ENCODE peak calls at places on chromosomes 6 and 20, in eight cellular contexts. P is adrenal gland, U is NB4, S is HepG2, E is IMR-90, X is A549, O is uterus, T is body of pancreas. L is an unnamed sample.

GRCh38 chr20:20521736-20522135 is 153.8 kb downstream of the INSM1 start:
- DNase-seq in P (no peak), U (no peak), S (no peak), E (no peak), X (no peak), O (no peak), T (no peak), L (no peak)

GRCh38 chr6:105810105-105810921 is 275.8 kb upstream of the PRDM1 start:
- DNase-seq in P (peak; percentile 62), U (peak; percentile 98), S (no peak), E (peak; percentile 91), X (peak; percentile 9), O (peak; percentile 20), T (peak; percentile 49), L (peak; percentile 81)

GRCh38 chr20:8438748-8439147 is 306.7 kb downstream of the PLCB1 start:
- DNase-seq in P (no peak), U (no peak), S (no peak), E (no peak), X (no peak), O (no peak), T (no peak), L (no peak)

GRCh38 chr6:17225767-17226166 is 55.4 kb upstream of the RBM24 start:
- DNase-seq in P (no peak), U (no peak), S (no peak), E (no peak), X (no peak), O (no peak), T (no peak), L (no peak)

GRCh38 chr6:153032255-153032882 is 29.9 kb upstream of the MTRF1L start:
- DNase-seq in P (no peak), U (peak; percentile 39), S (peak; percentile 22), E (peak; percentile 81), X (no peak), O (no peak), T (no peak), L (peak; percentile 48)

GRCh38 chr6:29964904-29965872 is 22.9 kb downstream of the HLA-A start:
- DNase-seq in P (peak; percentile 93), U (peak; percentile 98), S (peak; percentile 94), E (peak; percentile 91), X (peak; percentile 46), O (peak; percentile 50), T (peak; percentile 95), L (peak; percentile 96)

GRCh38 chr20:19423097-19423891 is 210.9 kb downstream of the SLC24A3 start:
- DNase-seq in P (no peak), U (no peak), S (no peak), E (no peak), X (no peak), O (no peak), T (no peak), L (no peak)

GRCh38 chr20:41234546-41234945 is 83.0 kb downstream of the ZHX3 start:
- DNase-seq in P (peak; percentile 58), U (no peak), S (no peak), E (no peak), X (no peak), O (no peak), T (no peak), L (no peak)

GRCh38 chr6:140480852-140481251 is 1106.4 kb upstream of the CITED2 start:
- DNase-seq in P (no peak), U (peak; percentile 24), S (no peak), E (peak; percentile 71), X (no peak), O (no peak), T (peak; percentile 5), L (no peak)

GRCh38 chr20:37398750-37399621 is 53.0 kb downstream of the SRC start:
- DNase-seq in P (peak; percentile 86), U (no peak), S (peak; percentile 99), E (no peak), X (no peak), O (no peak), T (no peak), L (no peak)

GRCh38 chr20:59587570-59587969 is 16.8 kb upstream of the PHACTR3 start:
- DNase-seq in P (no peak), U (no peak), S (no peak), E (no peak), X (no peak), O (no peak), T (no peak), L (no peak)

GRCh38 chr6:75579951-75580350 is 21.7 kb upstream of the SENP6 start:
- DNase-seq in P (no peak), U (no peak), S (no peak), E (no peak), X (no peak), O (no peak), T (no peak), L (no peak)

GRCh38 chr6:163643866-163644265 is 229.3 kb downstream of the QKI start:
- DNase-seq in P (no peak), U (no peak), S (no peak), E (no peak), X (no peak), O (no peak), T (no peak), L (no peak)

GRCh38 chr20:64237316-64237715 is 18.2 kb upstream of the PCMTD2 start:
- DNase-seq in P (no peak), U (no peak), S (no peak), E (no peak), X (no peak), O (no peak), T (no peak), L (no peak)

GRCh38 chr20:12594410-12595130 is 414.2 kb upstream of the SPTLC3 start:
- DNase-seq in P (no peak), U (peak; percentile 32), S (peak; percentile 13), E (no peak), X (peak; percentile 4), O (no peak), T (no peak), L (no peak)

GRCh38 chr6:37897321-37897720 is 77.8 kb downstream of the ZFAND3 start:
- DNase-seq in P (no peak), U (no peak), S (no peak), E (peak; percentile 60), X (no peak), O (no peak), T (no peak), L (no peak)

GRCh38 chr6:21625642-21626041 is 32.1 kb downstream of the SOX4 start:
- DNase-seq in P (no peak), U (no peak), S (no peak), E (no peak), X (no peak), O (no peak), T (no peak), L (no peak)

GRCh38 chr20:50399003-50399916 is 110.9 kb upstream of the PTPN1 start:
- DNase-seq in P (peak; percentile 89), U (no peak), S (peak; percentile 99), E (peak; percentile 51), X (no peak), O (peak; percentile 71), T (no peak), L (no peak)

GRCh38 chr6:35893246-35893645 is 27.7 kb downstream of the SRPK1 start:
- DNase-seq in P (peak; percentile 20), U (peak; percentile 38), S (no peak), E (peak; percentile 4), X (no peak), O (no peak), T (no peak), L (no peak)

GRCh38 chr6:81939774-81940165 is 187.3 kb upstream of the TENT5A start:
- DNase-seq in P (no peak), U (peak; percentile 67), S (no peak), E (peak; percentile 21), X (no peak), O (no peak), T (no peak), L (peak; percentile 56)

GRCh38 chr6:21438237-21438985 is 155.1 kb upstream of the SOX4 start:
- DNase-seq in P (no peak), U (peak; percentile 83), S (no peak), E (no peak), X (no peak), O (no peak), T (no peak), L (no peak)

GRCh38 chr6:134178230-134179044 is 126.0 kb upstream of the SLC2A12 start:
- DNase-seq in P (peak; percentile 84), U (peak; percentile 90), S (peak; percentile 78), E (peak; percentile 96), X (peak; percentile 75), O (peak; percentile 72), T (peak; percentile 90), L (peak; percentile 86)
- TF ChIP-seq POLR2A in P (peak; percentile 20), U (no peak), S (no peak), E (no peak), X (no peak), O (no peak), T (peak; percentile 54), L (peak; percentile 35)

DNA sequence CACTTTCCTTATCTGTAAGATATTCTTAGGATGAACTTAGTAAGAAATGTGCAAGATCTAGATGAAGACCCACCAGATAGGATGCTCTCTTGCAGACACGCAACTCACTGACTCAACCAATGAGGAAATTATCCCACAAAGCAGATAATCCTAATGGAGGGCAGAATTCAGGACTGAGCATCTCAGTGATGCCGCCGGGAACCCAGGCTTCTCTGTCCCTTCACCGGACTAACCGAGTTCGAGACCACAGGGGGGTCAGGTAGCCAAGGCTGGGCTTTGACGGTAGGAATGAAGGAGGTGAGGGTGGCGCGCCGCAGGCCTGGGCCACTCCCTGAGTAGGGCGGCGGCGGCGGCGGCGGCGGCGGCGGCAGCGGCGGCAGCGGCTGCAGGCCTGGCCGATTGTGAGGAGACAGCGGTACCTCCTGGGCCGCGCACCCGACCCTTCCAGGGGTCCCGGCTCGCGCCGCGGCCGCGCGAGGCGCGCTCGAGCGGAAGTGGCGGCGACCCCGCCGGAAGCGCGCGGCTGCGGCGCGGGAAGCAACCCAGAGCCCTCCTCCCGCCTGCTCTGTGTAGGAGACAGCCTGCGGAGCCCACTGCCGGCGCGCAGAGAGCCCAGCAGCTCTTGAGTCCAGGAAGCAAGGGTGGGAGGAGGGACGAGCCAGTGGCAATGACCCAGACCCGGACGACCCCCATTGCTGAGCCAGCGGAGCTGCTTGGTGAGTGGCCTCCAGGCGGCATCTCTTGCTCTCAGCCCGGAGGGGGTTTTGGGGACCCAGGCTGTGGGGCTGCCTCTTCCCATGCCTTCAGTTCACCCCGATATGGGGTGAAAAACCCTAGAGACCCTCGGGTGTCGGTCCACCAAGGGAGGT is at the start of gene KHDC1:
- DNase-seq in P (peak; percentile 33), U (peak; percentile 85), S (no peak), E (peak; percentile 54), X (peak; percentile 52), O (peak; percentile 48), T (peak; percentile 34), L (peak; percentile 54)
- TF ChIP-seq POLR2A in P (no peak), U (no peak), S (no peak), E (no peak), X (peak; percentile 10), O (no peak), T (peak; percentile 6), L (no peak)

DNA sequence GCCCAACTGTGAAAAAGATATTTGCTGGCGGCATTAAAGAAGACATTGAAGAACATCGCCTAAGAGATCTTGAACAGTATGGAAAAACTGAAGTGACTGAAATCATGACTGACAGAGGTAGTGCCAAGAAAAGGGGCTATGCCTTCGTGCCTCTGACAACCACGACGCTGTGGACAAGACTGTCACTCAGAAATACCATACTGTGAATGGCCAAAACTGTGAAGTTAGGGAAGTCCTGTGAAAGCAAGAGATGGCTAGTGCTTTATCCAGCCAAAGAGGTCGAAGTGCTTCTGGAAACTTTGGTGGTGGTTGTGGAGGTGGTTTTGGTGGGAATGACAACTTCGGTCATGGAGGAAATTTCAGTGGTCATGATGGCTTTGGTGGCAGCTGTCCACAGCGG is 7.5 kb downstream of the SFT2D1 start:
- DNase-seq in P (no peak), U (no peak), S (no peak), E (no peak), X (no peak), O (no peak), T (no peak), L (no peak)
- TF ChIP-seq POLR2A in P (no peak), U (no peak), S (no peak), E (no peak), X (no peak), O (no peak), T (no peak), L (no peak)

GRCh38 chr20:17951323-17951722 is 17.3 kb downstream of the SNX5 start:
- DNase-seq in P (no peak), U (no peak), S (no peak), E (no peak), X (no peak), O (no peak), T (no peak), L (no peak)
- TF ChIP-seq POLR2A in P (no peak), U (no peak), S (no peak), E (no peak), X (no peak), O (no peak), T (no peak), L (no peak)